ENCODE peak calls at places on chromosomes 5 and 9, in nine cellular contexts. M is PC-3, S is upper lobe of left lung, N is pancreas, A is dorsolateral prefrontal cortex, B is ovary, X is stomach, R is BJ, C is small intestine. J is an unnamed sample.

GRCh38 chr5:3285621-3286020 is 310.0 kb upstream of the IRX1 start:
- DNase-seq in M (no peak), S (no peak), N (peak), A (no peak), B (no peak), X (no peak), R (no peak), C (no peak), J (no peak)

GRCh38 chr9:98450486-98450885 is 195.0 kb upstream of the TBC1D2 start:
- DNase-seq in M (no peak), S (no peak), N (no peak), A (no peak), B (no peak), X (no peak), R (peak), C (no peak), J (no peak)

GRCh38 chr9:113609562-113610318 is 146.2 kb downstream of the RGS3 start:
- DNase-seq in M (no peak), S (no peak), N (peak), A (peak), B (peak), X (peak), R (no peak), C (peak), J (peak)

GRCh38 chr5:127572930-127573329 is 55.5 kb downstream of the PRRC1 start:
- DNase-seq in M (peak), S (no peak), N (no peak), A (no peak), B (no peak), X (no peak), R (no peak), C (no peak), J (no peak)

GRCh38 chr9:126293522-126293889 is 33.1 kb upstream of the MVB12B start:
- DNase-seq in M (no peak), S (peak), N (no peak), A (no peak), B (no peak), X (no peak), R (no peak), C (no peak), J (no peak)

GRCh38 chr9:112170235-112170634 is 4.9 kb downstream of the SUSD1 start:
- DNase-seq in M (peak), S (no peak), N (no peak), A (no peak), B (no peak), X (peak), R (no peak), C (peak), J (no peak)

GRCh38 chr5:43620944-43621505 is 18.0 kb downstream of the NNT start:
- DNase-seq in M (no peak), S (no peak), N (no peak), A (no peak), B (no peak), X (no peak), R (no peak), C (no peak), J (no peak)

GRCh38 chr9:76292246-76292645 is 102.0 kb downstream of the RFK start:
- DNase-seq in M (no peak), S (no peak), N (no peak), A (no peak), B (no peak), X (no peak), R (no peak), C (no peak), J (no peak)

GRCh38 chr5:134406390-134406789 is 5.3 kb downstream of the CDKN2AIPNL start:
- DNase-seq in M (peak), S (no peak), N (no peak), A (no peak), B (no peak), X (no peak), R (no peak), C (no peak), J (no peak)

GRCh38 chr9:114880276-114880891 is 50.0 kb downstream of the TNFSF8 start:
- DNase-seq in M (no peak), S (no peak), N (no peak), A (no peak), B (no peak), X (no peak), R (no peak), C (no peak), J (no peak)

GRCh38 chr5:25033658-25034057 is 388.9 kb upstream of the CDH10 start:
- DNase-seq in M (no peak), S (no peak), N (no peak), A (no peak), B (no peak), X (no peak), R (no peak), C (no peak), J (no peak)

GRCh38 chr5:9124071-9124470 is 421.8 kb downstream of the SEMA5A start:
- DNase-seq in M (no peak), S (peak), N (no peak), A (no peak), B (no peak), X (peak), R (no peak), C (no peak), J (no peak)

GRCh38 chr5:107104040-107104773 is 566.5 kb downstream of the EFNA5 start:
- DNase-seq in M (no peak), S (no peak), N (no peak), A (no peak), B (no peak), X (no peak), R (no peak), C (no peak), J (no peak)

GRCh38 chr5:82538339-82539034 is 260.3 kb upstream of the RPS23 start:
- DNase-seq in M (no peak), S (no peak), N (no peak), A (no peak), B (no peak), X (no peak), R (peak), C (no peak), J (no peak)

GRCh38 chr5:65758546-65759144 is 36.6 kb downstream of the NLN start:
- DNase-seq in M (no peak), S (no peak), N (no peak), A (no peak), B (no peak), X (no peak), R (no peak), C (no peak), J (no peak)

GRCh38 chr5:177440211-177440989 is 6.2 kb upstream of the PRR7 start:
- DNase-seq in M (no peak), S (no peak), N (no peak), A (no peak), B (no peak), X (no peak), R (no peak), C (no peak), J (no peak)

GRCh38 chr5:63928451-63928850 is 33.8 kb downstream of the HTR1A start:
- DNase-seq in M (no peak), S (no peak), N (no peak), A (no peak), B (no peak), X (no peak), R (no peak), C (no peak), J (no peak)

GRCh38 chr9:135555910-135556309 is 5.6 kb upstream of the PAEP start:
- DNase-seq in M (no peak), S (no peak), N (no peak), A (no peak), B (no peak), X (no peak), R (no peak), C (no peak), J (no peak)

GRCh38 chr5:4295663-4296339 is 700.2 kb downstream of the IRX1 start:
- DNase-seq in M (no peak), S (no peak), N (no peak), A (peak), B (no peak), X (no peak), R (no peak), C (peak), J (no peak)

GRCh38 chr5:169666365-169666764 is 29.3 kb downstream of the DOCK2 start:
- DNase-seq in M (no peak), S (no peak), N (no peak), A (no peak), B (no peak), X (no peak), R (no peak), C (no peak), J (no peak)

GRCh38 chr9:77997611-77998349 is 33.8 kb downstream of the GNAQ start:
- DNase-seq in M (no peak), S (peak), N (no peak), A (no peak), B (no peak), X (no peak), R (no peak), C (no peak), J (peak)

GRCh38 chr5:5523066-5523505 is 100.6 kb downstream of the ICE1 start:
- DNase-seq in M (peak), S (no peak), N (no peak), A (no peak), B (no peak), X (no peak), R (no peak), C (peak), J (no peak)

GRCh38 chr5:94181940-94182339 is 436.5 kb downstream of the KIAA0825 start:
- DNase-seq in M (no peak), S (no peak), N (no peak), A (no peak), B (no peak), X (no peak), R (no peak), C (peak), J (no peak)

GRCh38 chr5:80064124-80064523 is 29.0 kb downstream of the THBS4 start:
- DNase-seq in M (no peak), S (no peak), N (no peak), A (no peak), B (no peak), X (no peak), R (no peak), C (no peak), J (no peak)

GRCh38 chr5:150640311-150641005 is at the start of gene SYNPO:
- DNase-seq in M (peak), S (no peak), N (no peak), A (peak), B (peak), X (peak), R (peak), C (peak), J (peak)

GRCh38 chr9:87513171-87513570 is 15.5 kb downstream of the DAPK1 start:
- DNase-seq in M (no peak), S (no peak), N (no peak), A (no peak), B (no peak), X (no peak), R (no peak), C (no peak), J (no peak)

GRCh38 chr5:73668422-73669116 is 42.6 kb downstream of the ARHGEF28 start:
- DNase-seq in M (no peak), S (no peak), N (no peak), A (no peak), B (no peak), X (no peak), R (no peak), C (no peak), J (no peak)

DNA sequence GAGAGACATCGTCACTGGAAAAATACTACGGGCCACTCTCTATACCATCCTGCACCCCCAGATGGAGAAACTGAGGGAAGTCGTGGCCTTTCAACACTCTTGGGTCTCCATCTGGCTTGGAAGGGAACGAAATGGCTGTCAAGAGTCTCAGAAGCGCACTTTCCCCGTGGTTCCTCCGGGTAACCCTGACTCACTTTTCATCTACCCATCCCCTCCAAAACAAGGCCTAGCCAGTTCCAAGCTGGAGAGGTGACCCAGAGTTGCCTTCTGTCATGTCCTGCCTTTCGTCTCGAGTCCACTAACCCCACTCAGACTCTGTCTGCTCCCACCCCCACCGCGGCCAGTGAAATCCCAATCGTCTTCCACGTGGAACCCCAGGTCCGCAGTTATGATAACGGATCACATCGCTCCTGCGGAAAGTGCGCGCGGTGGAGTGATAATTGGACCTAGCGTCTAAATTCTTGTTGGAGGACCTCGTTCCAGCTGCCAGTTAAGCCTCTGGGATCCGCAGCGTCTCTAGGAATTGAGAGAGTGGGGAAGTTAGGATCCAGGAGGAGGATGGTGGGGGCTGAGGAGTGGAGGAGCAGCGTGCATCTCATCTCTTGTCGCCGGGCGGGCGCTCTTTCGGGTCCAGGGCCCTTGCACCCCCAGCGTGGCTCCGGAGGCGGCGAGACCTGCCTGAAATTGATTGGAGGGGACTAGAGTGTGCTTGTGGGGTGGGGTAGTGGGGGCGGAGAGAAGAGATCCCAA is 4.6 kb downstream of the CDKN2A start:
- DNase-seq in M (no peak), S (peak), N (no peak), A (no peak), B (no peak), X (no peak), R (no peak), C (no peak), J (no peak)
- H3K4me3 ChIP-seq in M (no peak), S (no peak), N (no peak), A (no peak), B (no peak), X (no peak), R (no peak), C (no peak), J (no peak)

DNA sequence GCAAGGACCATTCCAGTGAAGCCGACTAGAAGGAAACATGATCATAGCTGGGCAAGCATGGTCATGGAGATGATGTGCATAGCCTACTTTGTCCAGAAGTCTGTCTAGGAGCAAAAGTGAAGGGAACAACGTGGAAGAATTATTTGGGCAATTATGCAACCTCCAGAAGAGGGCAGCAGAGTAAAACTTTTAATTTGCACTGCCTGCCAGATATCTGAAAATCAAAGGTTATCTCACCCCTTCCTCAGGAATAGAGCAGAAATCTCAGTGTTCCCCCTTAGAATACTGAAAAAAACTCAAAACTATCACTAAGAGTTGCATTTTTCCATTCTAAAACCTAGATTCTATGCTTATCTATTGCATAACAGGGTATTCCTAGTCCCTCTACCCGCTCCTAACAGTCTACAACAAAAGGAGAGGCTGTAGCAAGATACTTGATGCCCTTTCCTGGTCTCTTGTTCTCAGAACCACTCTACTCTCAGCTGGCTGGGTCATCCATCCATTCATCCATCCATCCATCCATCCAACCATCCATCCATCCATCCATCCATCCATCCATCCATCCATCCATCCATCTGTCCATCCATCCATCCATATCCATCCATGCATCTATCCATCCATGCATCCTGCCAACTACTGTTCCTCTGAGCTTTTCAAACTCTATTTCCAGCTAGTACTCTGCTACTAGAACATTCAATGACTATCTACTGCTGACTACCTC is 8.4 kb upstream of the SETD9 start:
- DNase-seq in M (peak), S (no peak), N (no peak), A (no peak), B (no peak), X (no peak), R (no peak), C (peak), J (no peak)
- H3K4me3 ChIP-seq in M (no peak), S (no peak), N (no peak), A (no peak), B (no peak), X (no peak), R (no peak), C (no peak), J (no peak)

GRCh38 chr5:96316487-96316886 is 116.6 kb downstream of the PCSK1 start:
- DNase-seq in M (no peak), S (no peak), N (no peak), A (no peak), B (no peak), X (no peak), R (no peak), C (peak), J (no peak)
- H3K4me3 ChIP-seq in M (no peak), S (no peak), N (no peak), A (no peak), B (no peak), X (no peak), R (no peak), C (no peak), J (no peak)

GRCh38 chr5:172644229-172644628 is 3.2 kb downstream of the NEURL1B start:
- DNase-seq in M (no peak), S (no peak), N (no peak), A (no peak), B (no peak), X (no peak), R (no peak), C (peak), J (no peak)

GRCh38 chr5:172643392-172643871 is 2.4 kb downstream of the NEURL1B start:
- DNase-seq in M (no peak), S (no peak), N (no peak), A (peak), B (no peak), X (no peak), R (no peak), C (no peak), J (no peak)

GRCh38 chr5:172642046-172642409 is 965 bp downstream of the NEURL1B start:
- DNase-seq in M (no peak), S (no peak), N (no peak), A (no peak), B (no peak), X (no peak), R (no peak), C (no peak), J (no peak)

GRCh38 chr5:172642511-172642910 is 1.4 kb downstream of the NEURL1B start:
- DNase-seq in M (no peak), S (no peak), N (no peak), A (no peak), B (peak), X (no peak), R (no peak), C (no peak), J (no peak)

GRCh38 chr5:172642926-172643325 is 1.9 kb downstream of the NEURL1B start:
- DNase-seq in M (no peak), S (no peak), N (no peak), A (no peak), B (no peak), X (no peak), R (no peak), C (no peak), J (peak)
- H3K4me3 ChIP-seq in M (no peak), S (peak), N (no peak), A (peak), B (peak), X (peak), R (no peak), C (no peak), J (peak)

GRCh38 chr9:129402341-129402739 is 218.6 kb downstream of the C9orf50 start:
- DNase-seq in M (no peak), S (peak), N (peak), A (peak), B (no peak), X (no peak), R (no peak), C (no peak), J (peak)

GRCh38 chr9:129400971-129401622 is 219.8 kb downstream of the C9orf50 start:
- DNase-seq in M (no peak), S (no peak), N (peak), A (no peak), B (no peak), X (no peak), R (no peak), C (no peak), J (no peak)

GRCh38 chr9:129400001-129400970 is 220.6 kb downstream of the C9orf50 start:
- DNase-seq in M (no peak), S (peak), N (peak), A (no peak), B (peak), X (no peak), R (no peak), C (no peak), J (peak)

GRCh38 chr9:129402931-129403742 is 217.8 kb downstream of the C9orf50 start:
- DNase-seq in M (no peak), S (no peak), N (peak), A (no peak), B (no peak), X (no peak), R (no peak), C (no peak), J (peak)

DNA sequence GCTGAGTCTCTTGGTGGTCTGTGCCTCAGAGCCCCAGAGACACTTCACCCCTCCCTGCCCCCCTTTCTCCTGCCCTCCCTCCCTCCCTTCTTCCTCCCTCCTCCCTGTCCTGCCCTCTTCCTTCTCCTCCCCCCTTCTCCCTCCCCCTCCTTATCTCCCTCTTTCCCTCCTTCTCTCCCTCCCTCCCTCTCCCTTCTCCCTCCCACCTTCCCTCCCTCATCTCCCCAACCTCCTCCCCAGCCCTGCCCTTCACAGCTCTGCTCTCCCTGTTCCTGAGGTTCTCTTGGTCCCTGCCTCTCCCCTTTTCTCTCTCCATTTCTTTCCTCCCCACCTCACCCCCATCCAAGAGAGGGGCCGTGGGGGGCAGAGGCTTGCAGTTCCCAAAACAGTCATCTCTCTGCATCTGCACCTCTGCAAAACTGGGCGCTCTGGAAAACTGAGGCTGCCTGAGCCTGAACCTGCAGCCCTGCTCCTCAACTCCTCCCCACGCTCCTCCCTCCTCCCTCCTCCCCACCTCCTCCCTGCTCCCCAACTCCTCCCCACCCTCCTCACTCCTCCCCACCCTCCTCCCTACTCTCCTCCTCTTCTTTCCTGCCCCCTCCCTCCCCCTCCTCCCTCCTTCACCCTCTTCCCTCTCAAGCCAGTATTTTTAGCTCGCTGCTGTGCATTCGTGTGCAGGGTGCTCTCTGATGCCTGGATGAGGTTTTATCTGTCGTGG is 219.1 kb downstream of the C9orf50 start:
- DNase-seq in M (no peak), S (no peak), N (peak), A (peak), B (peak), X (no peak), R (no peak), C (no peak), J (peak)
- H3K4me3 ChIP-seq in M (no peak), S (no peak), N (no peak), A (no peak), B (no peak), X (no peak), R (no peak), C (no peak), J (no peak)

DNA sequence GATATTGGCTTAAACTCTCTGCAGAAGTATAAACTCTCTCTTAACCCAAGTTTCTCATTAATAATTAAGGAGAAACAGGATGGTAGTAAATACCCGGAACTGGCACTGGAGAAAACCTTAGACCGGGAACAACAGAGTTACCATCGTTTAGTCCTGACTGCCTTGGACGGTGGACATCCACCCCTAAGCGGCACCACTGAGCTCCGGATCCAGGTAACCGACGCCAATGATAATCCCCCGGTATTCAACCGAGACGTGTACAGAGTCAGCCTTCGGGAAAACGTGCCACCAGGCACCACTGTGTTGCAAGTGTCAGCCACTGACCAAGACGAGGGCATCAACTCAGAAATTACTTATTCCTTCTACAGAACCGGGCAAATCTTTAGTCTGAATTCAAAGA is 861 bp downstream of the PCDHGB5 start:
- DNase-seq in M (no peak), S (no peak), N (no peak), A (no peak), B (no peak), X (no peak), R (no peak), C (no peak), J (no peak)
- H3K4me3 ChIP-seq in M (peak), S (no peak), N (no peak), A (no peak), B (no peak), X (no peak), R (no peak), C (no peak), J (no peak)

J was measured in heart left ventricle.